ENCODE peak calls at places on chromosomes 5 and 9, in six cellular contexts. W is IMR-90, O is colonic mucosa, I is upper lobe of right lung, P is neural progenitor cell, X is WERI-Rb-1. Q is an unnamed sample.

GRCh38 chr5:75054110-75054930 is 2.0 kb upstream of the GCNT4 start:
- DNase-seq in W (peak), O (peak), I (peak), P (peak), X (no peak), Q (peak)

GRCh38 chr9:93950619-93951601 is 4.2 kb downstream of the BARX1 start:
- DNase-seq in O (peak), P (peak), X (no peak), W (no peak), I (peak), Q (peak)

GRCh38 chr5:100855940-100856339 is 47.1 kb downstream of the ST8SIA4 start:
- DNase-seq in X (no peak), P (no peak), O (no peak), W (no peak), I (no peak), Q (no peak)

GRCh38 chr5:114695292-114695904 is 333.5 kb downstream of the KCNN2 start:
- DNase-seq in P (no peak), W (no peak), I (peak), X (no peak), O (no peak), Q (no peak)

GRCh38 chr5:159933531-159934485 is 17.5 kb downstream of the ADRA1B start:
- DNase-seq in I (no peak), P (no peak), W (peak), O (no peak), X (no peak), Q (no peak)

GRCh38 chr5:142360607-142361120 is 35.8 kb upstream of the SPRY4 start:
- DNase-seq in X (peak), I (no peak), W (peak), P (peak), O (peak), Q (peak)

GRCh38 chr5:124402144-124402581 is 344.3 kb downstream of the ZNF608 start:
- DNase-seq in O (peak), X (no peak), W (peak), I (peak), P (no peak), Q (peak)

GRCh38 chr5:13591621-13592020 is 352.9 kb downstream of the DNAH5 start:
- DNase-seq in W (peak), P (no peak), I (no peak), X (no peak), O (no peak), Q (peak)

GRCh38 chr5:132391247-132391646 is 21.7 kb downstream of the SLC22A5 start:
- DNase-seq in W (no peak), I (no peak), O (no peak), P (no peak), X (no peak), Q (no peak)

GRCh38 chr5:154829181-154829588 is 21.2 kb downstream of the FAXDC2 start:
- DNase-seq in I (no peak), W (no peak), O (peak), P (no peak), X (no peak), Q (no peak)

GRCh38 chr5:14739538-14739937 is 75.0 kb downstream of the OTULIN start:
- DNase-seq in O (no peak), I (no peak), W (peak), P (no peak), X (no peak), Q (peak)

GRCh38 chr9:16612627-16613026 is 257.8 kb downstream of the BNC2 start:
- DNase-seq in O (no peak), X (no peak), I (no peak), P (no peak), W (peak), Q (no peak)

GRCh38 chr9:127500399-127500798 is 49.1 kb downstream of the LRSAM1 start:
- DNase-seq in W (no peak), I (no peak), P (no peak), X (peak), O (no peak), Q (no peak)

GRCh38 chr9:4583001-4583400 is 79.1 kb upstream of the PLPP6 start:
- DNase-seq in I (no peak), O (no peak), X (no peak), W (no peak), P (no peak), Q (no peak)

GRCh38 chr5:9483779-9484178 is 62.1 kb downstream of the SEMA5A start:
- DNase-seq in P (no peak), W (peak), O (no peak), X (no peak), I (no peak), Q (peak)

GRCh38 chr9:91546574-91546973 is 122.9 kb upstream of the NFIL3 start:
- DNase-seq in I (no peak), W (peak), O (no peak), P (no peak), X (no peak), Q (peak)

GRCh38 chr9:137454506-137455360 is 4.4 kb downstream of the NSMF start:
- DNase-seq in P (peak), W (no peak), O (peak), I (peak), X (no peak), Q (no peak)

GRCh38 chr5:109390188-109390587 is 19.6 kb downstream of the PJA2 start:
- DNase-seq in P (no peak), X (no peak), W (no peak), I (no peak), O (no peak), Q (no peak)

GRCh38 chr9:34413229-34413852 is 36.6 kb upstream of the MYORG start:
- DNase-seq in I (no peak), P (peak), X (no peak), O (peak), W (peak), Q (peak)

GRCh38 chr5:616342-617039 is 4.4 kb downstream of the CEP72 start:
- DNase-seq in I (peak), X (peak), W (no peak), O (no peak), P (no peak), Q (peak)

GRCh38 chr9:109934499-109935214 is 154.7 kb downstream of the PALM2AKAP2 start:
- DNase-seq in I (no peak), P (no peak), X (no peak), O (no peak), W (peak), Q (peak)

GRCh38 chr5:158133369-158133768 is 274.4 kb upstream of the CLINT1 start:
- DNase-seq in O (no peak), I (no peak), P (no peak), X (no peak), W (no peak), Q (no peak)

GRCh38 chr5:58502032-58502431 is 10.8 kb downstream of the GAPT start:
- DNase-seq in W (no peak), P (peak), X (no peak), O (no peak), I (no peak), Q (no peak)

GRCh38 chr5:1118231-1118698 is 6.4 kb upstream of the SLC12A7 start:
- DNase-seq in X (no peak), P (no peak), I (no peak), O (no peak), W (peak), Q (no peak)

GRCh38 chr5:142322747-142323479 is 1.9 kb downstream of the SPRY4 start:
- DNase-seq in W (peak), I (no peak), P (peak), O (no peak), X (peak), Q (peak)

GRCh38 chr9:129596541-129597328 is 24.2 kb downstream of the C9orf50 start:
- DNase-seq in O (peak), I (peak), W (peak), P (peak), X (no peak), Q (peak)

GRCh38 chr9:115900698-115901097 is 252.9 kb upstream of the PAPPA start:
- DNase-seq in O (no peak), X (no peak), W (no peak), I (no peak), P (no peak), Q (no peak)

GRCh38 chr5:55096186-55096585 is 6.3 kb upstream of the GZMA start:
- DNase-seq in I (no peak), X (no peak), W (no peak), O (no peak), P (no peak), Q (no peak)

GRCh38 chr5:75509956-75510355 is 1.5 kb downstream of the CERT1 start:
- DNase-seq in W (peak), P (peak), I (no peak), X (no peak), O (peak), Q (peak)

GRCh38 chr5:172107606-172108005 is 80.4 kb downstream of the STK10 start:
- DNase-seq in W (peak), I (no peak), P (no peak), X (no peak), O (no peak), Q (peak)

GRCh38 chr5:172105811-172106210 is 82.2 kb downstream of the STK10 start:
- DNase-seq in I (no peak), W (no peak), O (no peak), X (no peak), P (no peak), Q (no peak)

GRCh38 chr5:172104021-172104420 is 84.0 kb downstream of the STK10 start:
- DNase-seq in W (no peak), O (no peak), P (no peak), X (no peak), I (no peak), Q (no peak)

GRCh38 chr5:172104801-172105701 is 83.0 kb downstream of the STK10 start:
- DNase-seq in O (no peak), W (no peak), I (no peak), X (no peak), P (no peak), Q (peak)

GRCh38 chr5:172106511-172107356 is 81.3 kb downstream of the STK10 start:
- DNase-seq in O (peak), X (peak), P (peak), I (peak), W (no peak), Q (peak)
- H3K4me3 ChIP-seq in O (no peak), X (peak), P (no peak), I (peak), W (peak), Q (no peak)

DNA sequence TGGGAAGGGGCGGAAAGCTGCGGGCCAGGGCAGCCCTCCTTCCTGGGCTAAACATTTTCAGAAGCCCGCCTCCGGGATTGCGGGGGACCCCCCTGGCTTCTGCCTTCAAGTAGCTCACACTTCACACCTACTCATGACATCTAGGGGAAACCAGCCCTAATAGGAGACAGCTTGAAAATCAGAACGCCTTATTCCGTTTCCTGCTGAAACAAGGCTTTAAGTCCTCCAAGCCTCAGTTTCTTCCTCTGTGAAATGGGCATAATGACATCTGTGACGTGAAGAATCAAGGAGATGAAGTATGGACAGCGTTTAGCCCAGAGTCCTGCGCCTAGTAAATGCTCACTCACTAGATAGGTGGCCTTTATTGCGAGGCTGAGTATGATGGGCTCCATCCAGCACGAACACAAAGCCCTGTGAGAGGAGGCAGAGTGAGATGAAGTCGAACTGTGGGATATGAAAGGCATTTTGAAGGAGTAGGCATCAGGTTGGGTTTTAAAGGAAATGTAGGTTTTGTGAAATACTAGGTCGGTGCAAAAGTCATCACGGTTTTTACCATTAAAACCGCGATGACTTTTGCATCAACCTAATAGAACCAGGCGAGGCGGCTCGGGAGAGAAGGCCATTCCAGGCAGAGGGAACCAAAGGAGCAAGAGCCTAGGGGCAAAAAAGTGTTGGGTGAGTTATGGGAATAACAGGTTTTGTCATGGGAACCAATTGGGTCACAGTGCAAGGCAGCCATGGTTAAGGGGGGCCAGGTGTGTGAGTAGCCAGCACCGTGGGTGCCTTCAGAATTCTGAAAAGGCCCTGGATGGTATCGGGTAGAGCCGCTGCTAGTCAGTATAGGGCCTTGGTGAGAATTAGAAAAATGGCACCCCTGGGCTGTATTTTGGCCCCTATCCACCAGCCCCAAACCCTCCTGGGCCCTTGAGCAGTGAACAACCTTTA is 1.0 kb upstream of the TSC1 start:
- DNase-seq in W (no peak), P (no peak), I (no peak), X (no peak), O (no peak), Q (no peak)
- TF ChIP-seq CTCF in W (no peak), P (no peak), I (no peak), X (no peak), O (no peak), Q (no peak)

DNA sequence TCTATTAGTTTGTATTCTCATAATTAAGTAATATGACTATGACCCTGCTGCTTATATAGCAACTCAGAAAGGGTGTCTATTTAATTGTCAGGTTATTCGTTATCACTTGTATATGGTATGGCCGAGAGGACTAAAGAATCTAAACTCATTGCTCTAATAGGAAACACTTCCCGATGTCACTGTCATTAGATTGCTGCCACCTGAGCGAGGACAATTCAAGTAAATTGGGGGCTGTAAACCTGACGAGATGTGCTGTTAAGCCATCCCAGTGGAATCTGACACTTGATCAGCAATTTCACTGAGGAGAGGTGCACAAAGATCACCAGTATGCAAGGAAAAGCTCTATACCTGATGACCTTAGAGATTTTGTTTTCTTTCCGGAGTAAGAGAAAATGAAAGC is 1319.3 kb downstream of the MAT2B start:
- DNase-seq in P (no peak), O (no peak), I (no peak), W (no peak), X (no peak), Q (no peak)
- H3K4me3 ChIP-seq in P (no peak), O (no peak), I (no peak), W (no peak), X (no peak), Q (no peak)

DNA sequence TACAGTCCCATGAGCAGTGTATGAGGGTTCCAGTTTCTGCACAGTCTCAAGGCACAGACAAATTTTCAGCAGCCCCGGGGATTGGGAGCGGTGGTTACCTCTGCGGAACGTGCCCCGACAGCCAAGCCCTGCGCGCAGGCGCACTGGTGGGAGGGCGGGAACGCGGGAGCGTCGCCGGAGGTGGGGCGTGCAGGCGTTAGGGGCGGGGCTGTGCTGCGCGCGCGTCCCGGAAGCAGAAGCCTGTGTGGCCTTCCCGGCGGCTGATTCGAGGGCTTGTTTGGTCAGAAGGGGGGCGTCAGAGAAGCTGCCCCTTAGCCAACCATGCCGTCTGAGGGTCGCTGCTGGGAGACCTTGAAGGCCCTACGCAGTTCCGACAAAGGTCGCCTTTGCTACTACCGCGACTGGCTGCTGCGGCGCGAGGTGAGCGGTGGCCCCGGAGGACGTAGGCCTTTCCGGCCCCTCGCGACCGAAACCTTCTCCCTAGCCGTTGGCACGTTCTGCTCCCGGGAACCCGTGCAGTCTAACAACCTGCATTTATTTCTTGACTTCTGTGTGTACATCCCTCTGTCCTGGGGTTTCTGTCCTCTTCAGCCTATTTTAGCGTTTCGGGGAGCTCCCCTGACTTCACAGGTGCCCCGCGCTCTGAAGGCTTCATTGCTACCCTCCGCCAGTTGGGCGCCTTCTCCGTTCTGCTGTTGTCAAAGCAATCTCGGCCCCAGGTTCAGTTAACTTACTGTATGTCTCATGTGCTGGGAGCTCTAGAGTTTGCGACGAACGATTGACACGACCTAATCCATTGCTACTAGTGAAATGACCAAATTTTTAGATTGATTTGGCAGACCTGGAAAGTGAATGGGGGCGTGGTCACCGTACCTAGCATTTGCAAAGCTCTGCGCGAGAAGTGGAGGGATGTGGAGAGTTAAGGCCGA is at the start of gene GLE1:
- DNase-seq in P (peak), I (peak), X (peak), O (peak), W (peak), Q (peak)
- TF ChIP-seq CTCF in P (no peak), I (no peak), X (no peak), O (no peak), W (no peak), Q (peak)

DNA sequence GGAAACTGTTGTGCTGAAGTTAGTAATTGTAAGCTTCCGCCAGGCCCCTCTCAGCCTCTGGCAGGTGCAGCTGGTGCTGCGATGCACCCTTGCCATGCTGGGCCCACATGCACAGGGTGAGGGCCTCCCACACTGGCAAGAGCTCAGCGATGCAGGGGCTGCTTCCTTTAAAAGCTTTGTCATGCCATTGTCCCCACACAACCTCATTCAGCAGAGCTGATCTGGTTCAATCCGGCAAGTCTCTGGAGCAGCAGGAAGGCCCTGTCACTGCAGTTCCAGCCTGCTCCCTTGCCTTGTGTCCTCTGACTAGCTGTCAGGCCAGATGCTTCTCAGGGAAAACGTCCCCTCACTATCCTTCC is 60.8 kb downstream of the IPPK start:
- DNase-seq in P (peak), I (no peak), O (no peak), X (peak), W (no peak), Q (peak)
- H3K4me3 ChIP-seq in P (no peak), I (no peak), O (no peak), X (no peak), W (no peak), Q (no peak)

DNA sequence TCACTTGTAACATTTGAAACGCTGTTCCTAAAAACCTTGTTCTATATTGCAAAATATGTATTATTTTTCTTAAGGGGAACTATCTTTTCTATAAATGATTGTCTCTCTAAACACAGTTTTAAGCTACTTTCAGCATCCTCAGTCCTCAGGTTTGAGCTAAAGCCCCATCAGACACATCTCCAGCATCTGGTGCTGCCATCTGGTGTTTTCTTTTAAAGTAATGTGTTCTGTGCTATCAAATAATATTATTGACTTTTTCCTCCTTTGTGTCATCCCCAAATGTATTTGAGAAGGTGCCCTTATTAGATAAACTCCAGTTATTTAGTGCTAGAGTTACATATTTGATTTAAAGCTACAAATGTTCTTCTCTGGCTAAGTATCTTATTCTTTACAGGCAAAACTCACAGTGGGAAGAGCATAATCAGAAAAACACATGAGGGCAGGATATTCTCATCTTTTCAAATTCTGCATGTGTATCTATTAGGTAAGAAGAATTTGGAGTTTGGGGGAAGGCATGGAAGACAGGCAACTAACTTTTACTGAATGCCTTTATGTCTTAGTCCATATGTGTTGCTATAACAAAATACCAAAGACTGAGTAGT is 27.5 kb downstream of the ZNF474 start:
- DNase-seq in P (peak), X (peak), W (peak), I (no peak), O (no peak), Q (peak)
- TF ChIP-seq CTCF in P (peak), X (no peak), W (peak), I (peak), O (no peak), Q (peak)

GRCh38 chr5:168266016-168266415 is 25.4 kb upstream of the WWC1 start:
- DNase-seq in W (no peak), X (no peak), I (no peak), P (no peak), O (no peak), Q (no peak)

GRCh38 chr5:168269950-168270349 is 21.5 kb upstream of the WWC1 start:
- DNase-seq in P (peak), W (peak), X (peak), O (peak), I (no peak), Q (no peak)

GRCh38 chr5:168270446-168270845 is 21.0 kb upstream of the WWC1 start:
- DNase-seq in X (no peak), P (no peak), I (no peak), W (peak), O (peak), Q (peak)

GRCh38 chr5:168273056-168273980 is 18.1 kb upstream of the WWC1 start:
- DNase-seq in O (no peak), X (no peak), I (no peak), P (no peak), W (no peak), Q (no peak)

GRCh38 chr5:168268949-168269943 is 22.2 kb upstream of the WWC1 start:
- DNase-seq in W (peak), I (peak), P (peak), O (peak), X (peak), Q (peak)
- H3K4me3 ChIP-seq in W (peak), I (peak), P (peak), O (peak), X (peak), Q (peak)

GRCh38 chr5:15786884-15787283 is 286.9 kb downstream of the FBXL7 start:
- DNase-seq in W (no peak), P (no peak), I (no peak), O (no peak), X (no peak), Q (peak)
- TF ChIP-seq CTCF in W (no peak), P (no peak), I (no peak), O (no peak), X (no peak), Q (no peak)

GRCh38 chr9:18261143-18261542 is 212.8 kb upstream of the ADAMTSL1 start:
- DNase-seq in X (no peak), O (no peak), P (no peak), W (no peak), I (no peak), Q (peak)
- H3K4me3 ChIP-seq in X (no peak), O (no peak), P (no peak), W (no peak), I (no peak), Q (no peak)